ENCODE peak calls at places on chromosomes 1 and 21, in five cellular contexts. L, X, Q, D and B are unnamed samples.

GRCh38 chr1:20409017-20409416 is 77.0 kb downstream of the CAMK2N1 start:
- DNase-seq in L (no peak), Q (no peak), X (no peak), D (no peak), B (no peak)

GRCh38 chr1:87149166-87150065 is 179.3 kb upstream of the LMO4 start:
- DNase-seq in Q (peak), L (no peak), X (no peak), D (no peak), B (no peak)

GRCh38 chr1:153353226-153353947 is 4.3 kb upstream of the S100A9 start:
- DNase-seq in D (peak), L (peak), Q (peak), X (no peak), B (no peak)

GRCh38 chr1:187443939-187444338 is 615.2 kb downstream of the PLA2G4A start:
- DNase-seq in L (peak), D (no peak), X (no peak), Q (no peak), B (no peak)

GRCh38 chr21:45880097-45881068 is 101.2 kb upstream of the COL6A1 start:
- DNase-seq in Q (peak), L (peak), X (peak), D (peak), B (peak)

GRCh38 chr1:206658264-206658980 is 23.1 kb downstream of the DYRK3 start:
- DNase-seq in D (peak), X (no peak), Q (no peak), L (peak), B (no peak)

GRCh38 chr1:154213274-154213673 is 7.1 kb upstream of the CFAP141 start:
- DNase-seq in X (no peak), D (no peak), L (no peak), Q (no peak), B (no peak)

GRCh38 chr1:64555947-64556346 is 86.0 kb downstream of the CACHD1 start:
- DNase-seq in X (no peak), L (no peak), D (no peak), Q (no peak), B (no peak)

GRCh38 chr1:24343412-24344089 is 24.4 kb downstream of the GRHL3 start:
- DNase-seq in L (no peak), X (no peak), Q (no peak), D (no peak), B (no peak)

GRCh38 chr1:10901091-10901893 is 104.8 kb upstream of the CASZ1 start:
- DNase-seq in L (no peak), X (no peak), D (no peak), Q (peak), B (no peak)

GRCh38 chr1:193060938-193061337 is 1.5 kb downstream of the RO60 start:
- DNase-seq in L (peak), D (no peak), Q (no peak), X (no peak), B (no peak)

GRCh38 chr1:180301135-180301737 is 71.2 kb downstream of the LHX4 start:
- DNase-seq in X (no peak), L (no peak), D (no peak), Q (no peak), B (no peak)

GRCh38 chr1:56644941-56645662 is at the start of gene PRKAA2:
- DNase-seq in D (peak), Q (peak), L (no peak), X (peak), B (no peak)

GRCh38 chr1:234478152-234478480 is 863 bp downstream of the TARBP1 start:
- DNase-seq in X (no peak), L (peak), D (no peak), Q (peak), B (no peak)

GRCh38 chr1:151131832-151132675 is 14.4 kb downstream of the SEMA6C start:
- DNase-seq in Q (no peak), D (peak), L (no peak), X (peak), B (no peak)

GRCh38 chr1:21255284-21255942 is 34.9 kb downstream of the ECE1 start:
- DNase-seq in D (peak), Q (peak), X (peak), L (peak), B (no peak)

GRCh38 chr21:36928960-36929359 is 37.5 kb downstream of the HLCS start:
- DNase-seq in X (no peak), Q (no peak), D (no peak), L (no peak), B (no peak)

GRCh38 chr1:223759273-223759672 is 46.9 kb downstream of the CAPN2 start:
- DNase-seq in D (no peak), X (no peak), L (no peak), Q (no peak), B (no peak)

GRCh38 chr21:30924171-30924680 is 42.8 kb upstream of the KRTAP11-1 start:
- DNase-seq in L (no peak), Q (no peak), D (no peak), X (no peak), B (no peak)

GRCh38 chr1:93448292-93448982 is 519 bp downstream of the FNBP1L start:
- DNase-seq in Q (peak), L (peak), D (peak), X (peak), B (no peak)

GRCh38 chr1:216456682-216457081 is 33.4 kb upstream of the USH2A start:
- DNase-seq in Q (no peak), L (no peak), X (no peak), D (no peak), B (no peak)